ENCODE peak calls at places on chromosomes 5 and 9, in four cellular contexts. V is GM12878, U is HepG2, L is H1. D is an unnamed sample.

GRCh38 chr9:127578952-127579853 is 32.9 kb upstream of the STXBP1 start:
- DNase-seq in U (peak), V (peak), L (no peak), D (peak)

GRCh38 chr5:157761690-157762611 is 18.4 kb downstream of the LSM11 start:
- DNase-seq in V (no peak), L (no peak), U (peak), D (peak)

GRCh38 chr5:141973871-141974595 is 5.1 kb downstream of the RNF14 start:
- DNase-seq in U (no peak), V (no peak), L (no peak), D (no peak)

GRCh38 chr5:24363789-24364534 is 280.8 kb downstream of the CDH10 start:
- DNase-seq in U (no peak), L (no peak), V (no peak), D (no peak)

GRCh38 chr5:174790906-174791305 is 66.5 kb downstream of the MSX2 start:
- DNase-seq in U (no peak), V (no peak), L (no peak), D (no peak)

GRCh38 chr9:22228542-22228941 is 218.1 kb upstream of the DMRTA1 start:
- DNase-seq in L (no peak), V (no peak), U (no peak), D (no peak)

GRCh38 chr5:149203896-149204544 is 62.7 kb downstream of the ABLIM3 start:
- DNase-seq in L (no peak), V (no peak), U (no peak), D (no peak)

GRCh38 chr9:129889936-129890717 is 54.9 kb downstream of the USP20 start:
- DNase-seq in U (no peak), L (peak), V (peak), D (no peak)

GRCh38 chr9:96157675-96158074 is 144.3 kb downstream of the HSD17B3 start:
- DNase-seq in L (no peak), V (no peak), U (no peak), D (no peak)

GRCh38 chr9:132588501-132589147 is 6.2 kb downstream of the BARHL1 start:
- DNase-seq in U (no peak), L (no peak), V (no peak), D (no peak)
- TF ChIP-seq SRF in U (no peak), L (no peak), V (no peak), D (no peak)

GRCh38 chr9:136741885-136742568 is 713 bp downstream of the LCN10 start:
- DNase-seq in L (no peak), V (no peak), U (no peak), D (no peak)
- TF ChIP-seq CEBPB in L (no peak), V (no peak), U (no peak), D (no peak)

DNA sequence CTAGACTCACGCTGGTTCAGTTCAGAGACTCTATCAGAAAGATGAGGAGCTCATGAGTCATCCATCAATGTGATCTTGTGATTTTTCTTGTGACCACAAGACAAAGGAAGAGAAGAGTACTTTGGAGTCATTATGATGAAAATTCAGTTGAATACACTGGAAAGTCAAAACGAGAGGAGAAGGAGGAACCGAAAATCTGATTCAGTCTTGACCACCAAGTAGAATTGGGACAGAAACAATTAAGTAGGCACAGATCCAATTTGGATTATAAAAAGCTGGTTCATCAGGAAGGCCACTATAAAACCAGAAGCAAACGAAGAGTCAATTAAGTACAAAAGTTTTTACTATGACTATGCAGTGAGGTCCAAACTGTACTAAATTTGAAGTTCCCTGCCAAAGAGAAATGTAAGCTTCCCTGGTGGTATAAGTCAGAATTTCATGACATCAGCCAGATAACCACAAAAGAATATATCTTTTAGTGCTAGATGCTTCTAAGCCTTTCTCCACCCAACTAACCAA is 90.9 kb downstream of the THBS4 start:
- DNase-seq in L (no peak), U (no peak), V (peak), D (no peak)
- TF ChIP-seq USF2 in L (no peak), U (no peak), V (no peak), D (no peak)

GRCh38 chr5:103305829-103306228 is 47.3 kb downstream of the MACIR start:
- DNase-seq in U (no peak), V (no peak), L (no peak), D (no peak)
- TF ChIP-seq SRF in U (no peak), V (no peak), L (no peak), D (no peak)